ENCODE peak calls at places on chromosomes 7 and 10, in seven cellular contexts. E, V, D, B, P, S and K are unnamed samples.

GRCh38 chr10:104328916-104329710 is 9.2 kb downstream of the ITPRIP start:
- DNase-seq in E (peak; percentile 95), V (peak; percentile 96), D (no peak), B (peak; percentile 38), P (peak; percentile 78), S (peak; percentile 91), K (peak; percentile 11)

GRCh38 chr10:116190883-116191282 is 82.1 kb downstream of the GFRA1 start:
- DNase-seq in E (no peak), V (no peak), D (no peak), B (no peak), P (no peak), S (peak; percentile 36), K (no peak)

GRCh38 chr7:217781-218180 is 25.4 kb downstream of the FAM20C start:
- DNase-seq in E (no peak), V (no peak), D (no peak), B (no peak), P (no peak), S (no peak), K (no peak)

GRCh38 chr10:110388682-110389052 is 83.9 kb upstream of the SMNDC1 start:
- DNase-seq in E (peak; percentile 56), V (no peak), D (no peak), B (no peak), P (no peak), S (peak; percentile 19), K (no peak)

GRCh38 chr10:43843331-43844101 is 194.8 kb upstream of the ZNF32 start:
- DNase-seq in E (peak; percentile 90), V (peak; percentile 97), D (no peak), B (no peak), P (peak; percentile 70), S (no peak), K (no peak)

GRCh38 chr7:123811056-123811455 is 33.9 kb upstream of the HYAL4 start:
- DNase-seq in E (no peak), V (peak; percentile 48), D (no peak), B (no peak), P (no peak), S (no peak), K (no peak)

GRCh38 chr7:86747698-86748097 is 104.0 kb downstream of the GRM3 start:
- DNase-seq in E (no peak), V (no peak), D (no peak), B (no peak), P (no peak), S (peak; percentile 69), K (no peak)

GRCh38 chr10:43070121-43071085 is 6.5 kb upstream of the RET start:
- DNase-seq in E (no peak), V (no peak), D (no peak), B (no peak), P (peak; percentile 6), S (no peak), K (no peak)

GRCh38 chr7:16881809-16882208 is at the start of gene AGR3:
- DNase-seq in E (no peak), V (no peak), D (no peak), B (no peak), P (no peak), S (peak; percentile 91), K (peak; percentile 66)

GRCh38 chr10:132534348-132535064 is 3.1 kb upstream of the INPP5A start:
- DNase-seq in E (peak; percentile 14), V (no peak), D (no peak), B (no peak), P (no peak), S (peak; percentile 21), K (no peak)

GRCh38 chr10:103693070-103693811 is 162.1 kb downstream of the SH3PXD2A start:
- DNase-seq in E (peak; percentile 43), V (no peak), D (no peak), B (peak; percentile 62), P (no peak), S (peak; percentile 41), K (no peak)

GRCh38 chr10:132722980-132723970 is 62.7 kb downstream of the NKX6-2 start:
- DNase-seq in E (no peak), V (no peak), D (no peak), B (no peak), P (no peak), S (peak; percentile 57), K (no peak)

GRCh38 chr10:79904671-79905321 is 44.1 kb downstream of the SFTPD start:
- DNase-seq in E (peak; percentile 88), V (peak; percentile 63), D (peak; percentile 37), B (peak; percentile 42), P (peak; percentile 81), S (peak; percentile 72), K (peak; percentile 25)

GRCh38 chr10:78277734-78278404 is 244.2 kb downstream of the RPS24 start:
- DNase-seq in E (peak; percentile 84), V (peak; percentile 76), D (no peak), B (no peak), P (peak; percentile 61), S (no peak), K (no peak)

GRCh38 chr10:43225004-43225786 is 41.7 kb downstream of the RASGEF1A start:
- DNase-seq in E (no peak), V (no peak), D (no peak), B (no peak), P (no peak), S (no peak), K (no peak)

GRCh38 chr7:22576941-22577927 is 77.2 kb upstream of the STEAP1B start:
- DNase-seq in E (peak; percentile 95), V (peak; percentile 99), D (no peak), B (no peak), P (peak; percentile 34), S (no peak), K (peak; percentile 59)

GRCh38 chr7:140304071-140304799 is 94.1 kb downstream of the SLC37A3 start:
- DNase-seq in E (peak; percentile 26), V (peak; percentile 51), D (no peak), B (peak; percentile 58), P (no peak), S (peak; percentile 56), K (no peak)

GRCh38 chr10:80146918-80147317 is 14.4 kb downstream of the PLAC9 start:
- DNase-seq in E (no peak), V (no peak), D (no peak), B (no peak), P (no peak), S (no peak), K (no peak)

GRCh38 chr10:29804025-29804852 is 169.5 kb upstream of the SVIL start:
- DNase-seq in E (peak; percentile 97), V (peak; percentile 78), D (no peak), B (no peak), P (peak; percentile 19), S (peak; percentile 71), K (peak; percentile 88)